ENCODE peak calls at places on chromosomes 7 and 10, in seven cellular contexts. T is transverse colon, P is uterus, N is right lobe of liver, F is heart right ventricle, A is hepatocyte, R is upper lobe of right lung. U is an unnamed sample.

GRCh38 chr7:3240826-3241430 is 60.1 kb upstream of the SDK1 start:
- DNase-seq in T (no peak), P (no peak), N (no peak), R (no peak), A (no peak), F (no peak), U (no peak)

GRCh38 chr10:3780056-3780765 is 4.8 kb downstream of the KLF6 start:
- DNase-seq in T (no peak), R (no peak), P (no peak), N (no peak), F (no peak), A (no peak), U (peak; percentile 54)

GRCh38 chr10:125160856-125161569 is 650 bp upstream of the CTBP2 start:
- DNase-seq in N (peak; percentile 79), F (peak; percentile 85), P (peak; percentile 76), T (peak; percentile 72), A (peak; percentile 90), R (peak; percentile 91), U (peak; percentile 95)

GRCh38 chr7:7614066-7614738 is 26.4 kb upstream of the UMAD1 start:
- DNase-seq in A (no peak), P (no peak), R (no peak), N (no peak), T (no peak), F (no peak), U (no peak)

GRCh38 chr10:109405338-109405737 is 518.0 kb downstream of the XPNPEP1 start:
- DNase-seq in R (no peak), A (no peak), F (no peak), T (no peak), N (no peak), P (no peak), U (no peak)

GRCh38 chr7:39132306-39132705 is 154.6 kb downstream of the POU6F2 start:
- DNase-seq in A (no peak), F (no peak), N (no peak), P (no peak), T (no peak), R (no peak), U (no peak)

GRCh38 chr7:159098424-159098786 is 46.3 kb downstream of the VIPR2 start:
- DNase-seq in F (no peak), T (peak; percentile 6), R (peak; percentile 51), P (no peak), N (no peak), A (no peak), U (peak; percentile 36)

GRCh38 chr7:50502001-50502684 is 52.0 kb upstream of the FIGNL1 start:
- DNase-seq in F (peak; percentile 65), R (peak; percentile 67), N (peak; percentile 16), A (peak; percentile 71), P (peak; percentile 85), T (peak; percentile 55), U (no peak)

GRCh38 chr7:12222889-12223579 is 11.9 kb downstream of the TMEM106B start:
- DNase-seq in A (no peak), T (no peak), R (no peak), F (no peak), N (no peak), P (no peak), U (no peak)

GRCh38 chr7:125382401-125382800 is 452.8 kb upstream of the POT1 start:
- DNase-seq in R (no peak), N (no peak), P (no peak), A (no peak), F (no peak), T (no peak), U (no peak)

GRCh38 chr10:97333351-97333600 is 1.3 kb downstream of the FRAT2 start:
- DNase-seq in A (peak; percentile 52), P (no peak), R (no peak), N (no peak), F (no peak), T (no peak), U (peak; percentile 79)

GRCh38 chr10:101287922-101288638 is 58.8 kb upstream of the LBX1 start:
- DNase-seq in A (no peak), N (no peak), R (no peak), F (no peak), T (no peak), P (no peak), U (peak; percentile 92)

GRCh38 chr10:69849790-69850189 is 48.1 kb downstream of the COL13A1 start:
- DNase-seq in N (no peak), F (no peak), P (no peak), T (no peak), R (no peak), A (no peak), U (no peak)

GRCh38 chr7:17971392-17971791 is 31.1 kb upstream of the SNX13 start:
- DNase-seq in T (no peak), R (no peak), N (no peak), A (no peak), F (no peak), P (no peak), U (no peak)

GRCh38 chr10:97903128-97904025 is 53.7 kb downstream of the GOLGA7B start:
- DNase-seq in R (no peak), A (no peak), T (no peak), N (peak; percentile 13), F (no peak), P (no peak), U (no peak)

GRCh38 chr7:157657741-157658740 is 321.2 kb downstream of the DNAJB6 start:
- DNase-seq in A (no peak), P (no peak), T (no peak), R (peak; percentile 50), F (no peak), N (no peak), U (peak; percentile 41)

GRCh38 chr10:22315455-22316285 is 518 bp upstream of the COMMD3 start:
- DNase-seq in F (no peak), R (no peak), T (no peak), P (no peak), N (no peak), A (no peak), U (peak; percentile 87)

GRCh38 chr10:44376504-44377099 is 8.3 kb downstream of the CXCL12 start:
- DNase-seq in T (no peak), A (no peak), P (no peak), F (no peak), R (no peak), N (no peak), U (no peak)

GRCh38 chr10:50490244-50490643 is 133.5 kb downstream of the SGMS1 start:
- DNase-seq in N (no peak), A (no peak), F (no peak), T (no peak), P (no peak), R (no peak), U (no peak)

GRCh38 chr10:20993387-20994170 is 96.5 kb upstream of the NEBL start:
- DNase-seq in T (no peak), A (no peak), P (no peak), N (no peak), F (no peak), R (no peak), U (no peak)

GRCh38 chr10:125072824-125073223 is 87.5 kb downstream of the CTBP2 start:
- DNase-seq in A (no peak), P (no peak), T (no peak), F (no peak), N (no peak), R (no peak), U (no peak)

GRCh38 chr7:63008366-63008765 is 990.3 kb upstream of the ZNF722 start:
- DNase-seq in R (no peak), P (no peak), N (no peak), T (no peak), F (no peak), A (no peak), U (no peak)

GRCh38 chr7:155214328-155214986 is 83.2 kb upstream of the INSIG1 start:
- DNase-seq in F (no peak), N (peak; percentile 69), A (peak; percentile 50), P (no peak), R (no peak), T (no peak), U (no peak)

GRCh38 chr7:65269150-65269856 is 104.4 kb upstream of the ZNF92 start:
- DNase-seq in P (no peak), N (no peak), T (no peak), R (peak; percentile 59), F (peak; percentile 20), A (peak; percentile 90), U (peak; percentile 99)

GRCh38 chr7:47103498-47104205 is 478.3 kb downstream of the TNS3 start:
- DNase-seq in N (no peak), F (no peak), A (no peak), R (no peak), T (no peak), P (no peak), U (peak; percentile 52)

GRCh38 chr10:48523820-48524758 is 80.8 kb downstream of the ARHGAP22 start:
- DNase-seq in F (no peak), T (no peak), N (no peak), P (no peak), R (no peak), A (peak; percentile 23), U (peak; percentile 87)

GRCh38 chr10:48526371-48526821 is 78.5 kb downstream of the ARHGAP22 start:
- DNase-seq in F (no peak), A (peak; percentile 31), N (no peak), P (no peak), T (no peak), R (no peak), U (peak; percentile 51)

GRCh38 chr10:48523212-48523819 is 81.6 kb downstream of the ARHGAP22 start:
- DNase-seq in T (peak; percentile 28), P (peak; percentile 73), A (peak; percentile 62), N (no peak), R (no peak), F (peak; percentile 57), U (peak; percentile 89)

GRCh38 chr10:48525956-48526355 is 78.9 kb downstream of the ARHGAP22 start:
- DNase-seq in N (no peak), P (no peak), T (no peak), A (no peak), F (no peak), R (no peak), U (peak; percentile 41)

DNA sequence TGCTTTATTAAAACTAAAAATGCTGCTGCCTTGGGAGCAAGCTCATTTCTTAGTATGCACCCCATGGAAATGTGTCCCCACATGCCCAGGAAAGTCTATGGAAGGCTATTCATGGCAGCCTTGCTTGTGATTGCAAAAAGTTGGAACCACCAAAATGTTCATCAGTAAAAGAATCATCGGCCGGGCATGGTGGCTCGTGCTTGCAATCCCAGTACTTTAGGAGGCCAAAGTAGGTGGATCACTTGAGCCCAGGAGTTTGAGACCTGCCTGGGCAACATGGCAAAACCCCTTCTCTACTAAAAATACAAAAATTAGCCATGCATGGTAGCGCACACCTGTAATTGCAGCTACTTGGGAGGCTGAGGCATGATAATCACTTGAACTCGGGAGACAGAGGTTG is 79.8 kb downstream of the ARHGAP22 start:
- DNase-seq in A (no peak), N (no peak), T (no peak), F (no peak), R (no peak), P (no peak), U (peak; percentile 43)
- H3K27ac ChIP-seq in A (no peak overlapping the region), N (no peak overlapping the region), T (no peak overlapping the region), F (no peak overlapping the region), R (no peak overlapping the region), P (no peak overlapping the region), U (no peak overlapping the region)

GRCh38 chr7:139873593-139874374 is 44.7 kb downstream of the TBXAS1 start:
- DNase-seq in P (no peak), A (no peak), N (no peak), T (no peak), F (peak; percentile 32), R (no peak), U (no peak)
- H3K27ac ChIP-seq in P (no peak overlapping the region), A (no peak overlapping the region), N (no peak overlapping the region), T (no peak overlapping the region), F (no peak overlapping the region), R (no peak overlapping the region), U (no peak overlapping the region)

GRCh38 chr7:42222119-42222518 is 14.9 kb downstream of the GLI3 start:
- DNase-seq in T (no peak), R (no peak), P (no peak), N (no peak), A (no peak), F (no peak), U (peak; percentile 59)
- H3K27ac ChIP-seq in T (peak overlapping the region; percentile 34), R (no peak overlapping the region), P (peak overlapping the region; percentile 19), N (no peak overlapping the region), A (no peak overlapping the region), F (no peak overlapping the region), U (peak overlapping the region; percentile 83)

GRCh38 chr10:124035306-124035927 is 58.0 kb downstream of the CHST15 start:
- DNase-seq in N (no peak), T (no peak), F (no peak), P (no peak), R (no peak), A (no peak), U (no peak)
- H3K27ac ChIP-seq in N (no peak overlapping the region), T (peak overlapping the region; percentile 19), F (no peak overlapping the region), P (no peak overlapping the region), R (no peak overlapping the region), A (no peak overlapping the region), U (no peak overlapping the region)

U was measured in endodermal cell.